ENCODE peak calls at places on chromosomes 11 and 22, in nine cellular contexts. Z, T, N, J, U, R, G, X and F are unnamed samples. For H3K4me1, the result is how much of the 10 kb centered on the place peaks cover.

GRCh38 chr22:36039125-36039524 is 10.5 kb upstream of the RBFOX2 start:
- DNase-seq in Z (no peak), T (no peak), N (no peak), J (no peak), U (no peak), R (no peak), G (no peak), X (no peak), F (no peak)

GRCh38 chr11:23143031-23143430 is 282.8 kb upstream of the CCDC179 start:
- DNase-seq in Z (no peak), T (peak), N (no peak), J (peak), U (no peak), R (no peak), G (no peak), X (no peak), F (no peak)

GRCh38 chr11:5690216-5690615 is 626 bp downstream of the TRIM22 start:
- DNase-seq in Z (no peak), T (peak), N (peak), J (peak), U (no peak), R (no peak), G (no peak), X (no peak), F (no peak)

GRCh38 chr22:49629586-49630447 is 197.9 kb downstream of the BRD1 start:
- DNase-seq in Z (no peak), T (no peak), N (no peak), J (no peak), U (no peak), R (peak), G (no peak), X (no peak), F (no peak)

GRCh38 chr11:35088676-35089075 is 50.3 kb upstream of the CD44 start:
- DNase-seq in Z (no peak), T (peak), N (no peak), J (no peak), U (no peak), R (no peak), G (no peak), X (no peak), F (no peak)

GRCh38 chr11:111334495-111335123 is 36.3 kb downstream of the POU2AF3 start:
- DNase-seq in Z (no peak), T (no peak), N (no peak), J (no peak), U (no peak), R (no peak), G (no peak), X (no peak), F (no peak)

GRCh38 chr11:69391192-69392103 is 90.0 kb upstream of the LINC01488 start:
- DNase-seq in Z (peak), T (no peak), N (no peak), J (no peak), U (no peak), R (no peak), G (no peak), X (no peak), F (no peak)

GRCh38 chr11:121376135-121376534 is 76.0 kb upstream of the SORL1 start:
- DNase-seq in Z (no peak), T (no peak), N (no peak), J (no peak), U (no peak), R (no peak), G (no peak), X (no peak), F (no peak)

GRCh38 chr22:49213731-49214352 is 613.8 kb downstream of the BRD1 start:
- DNase-seq in Z (no peak), T (no peak), N (no peak), J (no peak), U (peak), R (peak), G (no peak), X (no peak), F (no peak)

GRCh38 chr22:46290121-46290842 is 6.4 kb upstream of the GTSE1 start:
- DNase-seq in Z (peak), T (no peak), N (no peak), J (no peak), U (no peak), R (no peak), G (no peak), X (no peak), F (no peak)

DNA sequence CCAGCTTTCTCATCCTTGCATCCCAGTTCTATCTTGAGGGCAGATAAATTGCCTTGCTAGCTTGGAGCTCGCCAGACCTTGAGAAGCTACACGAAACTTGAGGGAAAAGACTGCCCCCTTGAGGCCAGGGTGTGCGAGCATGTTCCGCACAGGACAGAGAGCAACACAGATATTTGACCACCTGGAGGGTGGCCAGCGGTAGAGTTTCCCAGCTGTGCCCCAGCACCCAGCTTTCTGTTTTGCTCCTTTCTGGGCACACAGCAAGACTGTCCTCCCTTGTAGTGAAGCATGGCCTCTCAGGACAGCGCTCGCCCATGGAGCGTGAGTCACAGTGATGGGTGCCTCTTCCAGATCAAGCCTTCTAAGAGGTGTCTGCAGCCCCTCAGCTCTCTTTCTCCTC is 23.5 kb downstream of the SPATA19 start:
- DNase-seq in Z (no peak), T (no peak), N (no peak), J (peak), U (no peak), R (no peak), G (peak), X (no peak), F (no peak)
- TF ChIP-seq CTCF in Z (peak), T (no peak), N (peak), J (peak), U (no peak), R (no peak), G (peak), X (peak), F (peak)

GRCh38 chr11:100875521-100875869 is 188.4 kb downstream of the ARHGAP42 start:
- DNase-seq in Z (no peak), T (no peak), N (no peak), J (no peak), U (no peak), R (no peak), G (no peak), X (no peak), F (no peak)
- H3K4me1 ChIP-seq in Z (under half), T (under half), N (under half), J (under half), U (under half), R (under half), G (under half), X (under half), F (under half)

GRCh38 chr22:39915295-39915726 is 14.4 kb downstream of the GRAP2 start:
- DNase-seq in Z (no peak), T (no peak), N (no peak), J (no peak), U (no peak), R (no peak), G (no peak), X (no peak), F (no peak)
- H3K4me3 ChIP-seq in Z (no peak), T (no peak), N (no peak), J (no peak), U (no peak), R (no peak), G (no peak), X (no peak), F (no peak)

DNA sequence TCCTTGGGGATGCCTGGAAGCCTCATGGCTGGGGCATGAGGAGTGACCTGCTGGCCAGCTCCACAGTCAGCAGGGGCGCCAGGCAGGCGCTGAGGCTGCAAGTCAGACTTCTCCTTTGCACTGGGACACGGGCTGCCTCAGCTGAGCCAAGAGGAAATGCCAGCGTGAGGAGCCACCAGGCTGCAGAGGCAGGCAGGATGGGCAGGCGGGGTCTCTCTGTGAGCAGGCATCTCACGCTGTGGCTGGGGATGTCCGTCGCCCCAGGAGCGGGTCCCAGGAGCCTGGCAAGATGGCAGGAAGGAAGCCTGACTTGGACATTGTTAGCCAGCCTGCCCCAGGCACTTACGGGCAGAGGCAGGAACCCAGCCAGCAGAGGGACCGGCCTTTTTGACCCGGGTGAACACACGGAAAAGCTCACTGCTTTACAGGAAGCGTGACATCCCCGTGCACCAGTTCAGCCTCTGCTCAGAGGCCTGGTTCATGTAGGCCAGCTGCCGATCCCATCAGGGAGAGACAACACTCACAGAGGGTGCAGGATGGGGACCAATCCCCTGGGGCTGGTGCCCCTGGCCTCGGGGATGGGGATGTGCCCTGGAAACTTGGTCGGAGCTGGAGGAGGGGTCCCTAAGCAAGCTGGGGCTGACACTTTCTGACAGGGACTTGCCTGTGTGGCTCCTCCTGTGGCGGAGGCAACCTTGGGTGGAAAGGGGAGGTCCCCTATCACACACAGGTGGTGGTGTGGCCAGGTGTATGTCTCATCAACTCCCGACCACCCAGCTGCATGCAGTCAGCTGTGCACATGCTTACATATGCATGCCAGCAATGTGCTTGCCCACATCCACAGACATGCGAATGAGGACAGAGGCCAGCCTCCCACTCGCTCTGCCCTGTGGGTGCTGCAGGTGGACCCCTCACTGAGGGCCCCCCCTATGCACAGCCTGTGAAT is 10.0 kb downstream of the GNB1L start:
- DNase-seq in Z (peak), T (peak), N (peak), J (no peak), U (no peak), R (peak), G (no peak), X (peak), F (no peak)
- TF ChIP-seq CTCF in Z (no peak), T (no peak), N (peak), J (no peak), U (no peak), R (no peak), G (peak), X (no peak), F (peak)